ENCODE peak calls at places on chromosome 9, in seven cellular contexts. P is fibroblast of lung, A is GM06990, S is HL-60, I is right lobe of liver, B is GM20000, J is NB4. E is an unnamed sample.

GRCh38 chr9:130159814-130160670 is 12.2 kb upstream of the NCS1 start:
- DNase-seq in J (no peak), P (no peak), I (peak), A (no peak), S (no peak), B (no peak), E (no peak)

GRCh38 chr9:127154390-127155191 is 32.2 kb upstream of the ANGPTL2 start:
- DNase-seq in P (peak), B (peak), I (no peak), S (no peak), A (peak), J (no peak), E (peak)

GRCh38 chr9:76266649-76267627 is 127.3 kb downstream of the RFK start:
- DNase-seq in A (no peak), I (no peak), S (no peak), P (no peak), B (no peak), J (no peak), E (no peak)

GRCh38 chr9:133980864-133981588 is 11.1 kb downstream of the VAV2 start:
- DNase-seq in A (no peak), S (no peak), J (no peak), I (peak), B (no peak), P (no peak), E (peak)

GRCh38 chr9:133108794-133109641 is 12.0 kb downstream of the RALGDS start:
- DNase-seq in P (no peak), B (no peak), S (no peak), J (no peak), I (peak), A (no peak), E (peak)

GRCh38 chr9:70043689-70044449 is at the start of gene MAMDC2:
- DNase-seq in S (no peak), A (no peak), J (no peak), I (peak), B (no peak), P (peak), E (no peak)

GRCh38 chr9:3058409-3058808 is 214.5 kb upstream of the PUM3 start:
- DNase-seq in A (no peak), B (no peak), P (no peak), I (no peak), S (no peak), J (no peak), E (no peak)

GRCh38 chr9:69980041-69980440 is 63.6 kb upstream of the MAMDC2 start:
- DNase-seq in P (no peak), I (no peak), B (no peak), A (no peak), S (no peak), J (no peak), E (no peak)

GRCh38 chr9:76257224-76257794 is 136.9 kb downstream of the RFK start:
- DNase-seq in A (no peak), S (no peak), J (no peak), P (no peak), B (no peak), I (no peak), E (no peak)

GRCh38 chr9:108377382-108377781 is 478.4 kb downstream of the ACTL7B start:
- DNase-seq in I (no peak), J (no peak), B (no peak), P (no peak), S (no peak), A (no peak), E (no peak)

GRCh38 chr9:125172351-125172750 is 17.3 kb downstream of the PPP6C start:
- DNase-seq in A (no peak), S (no peak), J (no peak), I (no peak), B (no peak), P (peak), E (no peak)

GRCh38 chr9:99807276-99807852 is 14.3 kb upstream of the NR4A3 start:
- DNase-seq in B (peak), P (peak), J (peak), I (peak), A (peak), S (peak), E (no peak)

GRCh38 chr9:112896131-112896530 is 5.5 kb upstream of the SLC46A2 start:
- DNase-seq in S (no peak), B (no peak), A (no peak), J (no peak), P (no peak), I (no peak), E (no peak)

GRCh38 chr9:131590449-131590848 is 45.1 kb downstream of the PRRT1B start:
- DNase-seq in P (no peak), A (no peak), B (no peak), J (peak), I (peak), S (peak), E (no peak)

GRCh38 chr9:120857481-120857880 is 14.8 kb upstream of the PSMD5 start:
- DNase-seq in A (no peak), P (no peak), J (no peak), S (no peak), B (no peak), I (no peak), E (no peak)

GRCh38 chr9:131098391-131099087 is 2.2 kb downstream of the AIF1L start:
- DNase-seq in P (no peak), B (no peak), S (no peak), A (no peak), I (no peak), J (no peak), E (no peak)

GRCh38 chr9:3516667-3517330 is 9.0 kb downstream of the RFX3 start:
- DNase-seq in P (no peak), I (no peak), J (no peak), A (no peak), S (no peak), B (no peak), E (no peak)

GRCh38 chr9:129282308-129283211 is 104.5 kb upstream of the IER5L start:
- DNase-seq in A (no peak), I (peak), S (peak), B (no peak), J (peak), P (no peak), E (peak)

GRCh38 chr9:131347376-131348020 is 46.4 kb upstream of the PRRC2B start:
- DNase-seq in J (no peak), P (no peak), I (peak), B (no peak), A (no peak), S (no peak), E (peak)

GRCh38 chr9:121609845-121610637 is 41.4 kb upstream of the DAB2IP start:
- DNase-seq in A (no peak), J (no peak), S (no peak), P (peak), I (peak), B (no peak), E (no peak)

GRCh38 chr9:29999645-30000044 is 2384.8 kb upstream of the ACO1 start:
- DNase-seq in P (no peak), J (no peak), S (no peak), A (no peak), I (no peak), B (no peak), E (no peak)

GRCh38 chr9:90245661-90246060 is 397.0 kb downstream of the DIRAS2 start:
- DNase-seq in P (no peak), J (no peak), I (no peak), B (no peak), A (no peak), S (no peak), E (no peak)

GRCh38 chr9:127124792-127125191 is 2.4 kb upstream of the ANGPTL2 start:
- DNase-seq in S (no peak), P (no peak), A (no peak), J (no peak), I (no peak), B (no peak), E (no peak)

GRCh38 chr9:21252727-21253547 is 13.1 kb upstream of the IFNA14 start:
- DNase-seq in J (peak), A (no peak), I (no peak), B (peak), P (peak), S (peak), E (no peak)

GRCh38 chr9:136620441-136621018 is 42.2 kb upstream of the EGFL7 start:
- DNase-seq in S (no peak), P (no peak), A (no peak), J (peak), B (no peak), I (no peak), E (no peak)

GRCh38 chr9:120394058-120394669 is 185.8 kb downstream of the CDK5RAP2 start:
- DNase-seq in A (no peak), J (peak), I (peak), B (no peak), P (peak), S (peak), E (no peak)

GRCh38 chr9:90815183-90815943 is 13.7 kb downstream of the SYK start:
- DNase-seq in P (no peak), I (peak), B (no peak), S (peak), J (peak), A (no peak), E (no peak)

GRCh38 chr9:89427621-89428221 is 70.2 kb downstream of the SEMA4D start:
- DNase-seq in S (no peak), P (no peak), I (no peak), J (no peak), A (no peak), B (no peak), E (peak)

DNA sequence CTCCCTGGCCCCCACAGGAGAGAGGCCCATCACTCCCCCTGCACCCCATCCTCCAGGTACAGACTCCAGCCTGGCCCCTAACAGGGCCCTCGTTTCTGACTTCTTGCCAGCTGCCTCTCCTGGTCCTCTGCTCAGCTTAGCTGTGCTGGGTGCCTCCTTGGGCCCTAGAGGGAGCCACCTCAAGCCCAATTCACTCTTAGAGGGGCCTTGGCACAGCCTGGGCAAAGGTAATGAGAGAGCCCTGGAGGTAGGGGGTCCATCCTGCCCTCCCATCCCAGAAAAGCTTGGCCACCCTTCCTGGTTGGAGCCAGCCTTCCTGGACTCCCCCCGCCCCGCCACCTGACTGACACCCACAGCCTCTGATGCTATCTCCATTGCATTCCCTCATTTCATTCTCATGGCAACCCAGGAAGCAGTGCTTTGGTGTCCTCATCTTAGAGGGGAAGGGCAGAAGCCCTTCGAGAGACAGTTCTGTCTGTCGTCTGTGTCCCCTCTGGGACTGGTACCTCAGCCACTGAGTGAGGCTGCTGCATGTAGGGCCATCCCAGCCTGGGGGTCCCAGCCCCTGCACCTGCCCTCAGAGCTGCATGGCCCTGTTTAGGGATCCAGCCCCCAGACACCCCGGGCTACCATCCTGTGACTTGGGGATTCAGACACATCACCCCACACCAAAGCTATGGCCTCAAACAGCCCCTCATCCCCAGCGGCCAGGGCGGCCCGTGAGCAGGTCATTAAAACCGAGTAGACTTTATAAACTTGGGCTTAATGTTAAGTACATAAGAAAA is 95.5 kb downstream of the BARX1 start:
- DNase-seq in J (peak), S (no peak), I (no peak), B (no peak), A (no peak), P (no peak), E (no peak)
- TF ChIP-seq CTCF in J (peak), S (no peak), I (no peak), B (no peak), A (peak), P (no peak), E (no peak)

DNA sequence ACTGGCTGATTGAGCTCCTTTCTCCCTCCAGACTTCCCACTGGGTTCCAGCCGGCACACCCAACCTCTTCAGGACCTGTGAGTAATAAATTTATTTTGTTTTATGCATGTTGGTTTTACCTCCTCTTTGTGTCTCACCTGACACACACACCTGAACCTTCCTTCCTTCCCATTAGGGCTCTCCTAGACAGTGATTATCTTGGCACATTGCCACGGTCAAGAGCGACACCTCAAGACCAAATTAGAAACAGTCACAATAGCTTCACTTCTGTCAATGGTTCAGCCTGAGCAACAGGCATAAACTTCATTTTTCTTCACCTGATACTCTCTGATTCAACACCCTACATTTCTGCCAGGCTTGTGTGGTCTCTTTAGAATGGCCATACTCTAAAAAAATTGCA is 296.3 kb upstream of the SMARCA2 start:
- DNase-seq in B (no peak), I (no peak), P (no peak), A (no peak), S (no peak), J (no peak), E (no peak)
- TF ChIP-seq CTCF in B (no peak), I (no peak), P (no peak), A (no peak), S (no peak), J (no peak), E (no peak)

DNA sequence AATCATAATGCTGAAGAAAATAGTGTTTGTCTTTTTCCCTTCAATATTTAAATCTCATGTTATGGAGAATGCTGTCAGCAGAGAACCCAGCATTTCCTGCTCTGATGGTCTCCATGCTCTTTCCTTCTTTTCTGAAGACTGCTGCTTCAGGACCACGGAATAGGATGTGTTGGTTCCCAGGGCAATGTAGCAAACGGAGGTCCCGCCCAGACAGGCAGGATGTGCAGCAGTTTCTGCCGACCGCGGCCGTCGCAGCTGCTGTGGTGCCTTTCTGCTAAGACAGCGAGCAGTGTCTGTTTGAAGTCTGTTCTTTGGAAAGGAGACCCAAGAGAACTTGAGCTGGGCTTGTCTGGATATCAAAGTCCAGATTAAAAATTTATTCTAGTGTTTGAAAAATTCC is 654.3 kb downstream of the CCDC171 start:
- DNase-seq in B (peak), J (peak), A (peak), S (no peak), I (no peak), P (peak), E (no peak)
- TF ChIP-seq CTCF in B (no peak), J (no peak), A (no peak), S (no peak), I (no peak), P (no peak), E (no peak)

DNA sequence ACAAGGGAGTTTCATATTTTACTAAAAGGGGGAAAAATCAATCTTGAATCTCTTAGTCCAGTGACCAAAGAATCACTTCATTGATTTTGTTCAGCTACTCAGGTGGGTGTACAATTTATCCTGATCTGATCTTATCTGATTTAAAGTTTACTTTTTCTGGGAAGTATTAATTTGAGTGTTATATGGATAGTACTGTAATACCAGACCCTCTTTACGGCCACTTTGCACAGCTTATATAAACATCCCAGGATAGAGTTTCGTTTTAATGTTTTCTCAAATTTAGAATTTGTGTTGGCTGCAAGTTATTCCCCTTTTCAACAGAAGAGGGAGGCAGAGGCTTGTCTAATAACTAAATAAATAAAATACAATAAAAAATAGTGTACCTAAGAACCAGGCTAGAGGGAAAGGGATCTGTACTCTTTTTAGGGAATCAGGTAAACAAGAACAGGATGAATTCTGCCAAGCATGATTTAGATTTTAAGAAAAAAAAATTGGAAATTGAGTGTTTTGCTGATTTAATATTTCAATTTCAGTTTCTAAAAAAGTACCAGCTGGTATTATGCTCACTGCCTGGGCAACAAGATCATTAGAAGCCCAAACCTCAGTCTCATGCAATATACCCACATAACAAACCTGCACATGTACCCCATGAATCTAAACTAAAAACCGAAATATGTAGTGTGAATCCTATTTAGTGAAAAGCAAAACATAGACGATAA is 69.2 kb downstream of the PSAT1 start:
- DNase-seq in P (peak), S (no peak), A (no peak), I (no peak), J (no peak), B (no peak), E (no peak)
- TF ChIP-seq CTCF in P (peak), S (peak), A (peak), I (peak), J (peak), B (no peak), E (peak)

GRCh38 chr9:98427491-98427890 is 172.0 kb upstream of the TBC1D2 start:
- DNase-seq in I (no peak), B (no peak), S (no peak), P (peak), J (no peak), A (no peak), E (no peak)
- TF ChIP-seq CTCF in I (no peak), B (no peak), S (no peak), P (no peak), J (no peak), A (no peak), E (no peak)

GRCh38 chr9:15552641-15553527 is at the start of gene CCDC171:
- DNase-seq in J (peak), S (peak), A (peak), I (peak), P (peak), B (peak), E (peak)
- TF ChIP-seq CTCF in J (peak), S (no peak), A (no peak), I (no peak), P (no peak), B (no peak), E (no peak)

E was measured in chondrocyte.